ENCODE peak calls at places on chromosomes 2 and 18, in four cellular contexts. R is adipocyte; G is CD4-positive, alpha-beta T cell; K is AG09309. W is an unnamed sample.

GRCh38 chr2:96259497-96259921 is 6.3 kb downstream of the TMEM127 start:
- DNase-seq in R (no peak), G (no peak), K (no peak), W (no peak)

GRCh38 chr2:111139637-111140317 is 19.1 kb downstream of the BCL2L11 start:
- DNase-seq in R (no peak), G (no peak), K (no peak), W (no peak)

GRCh38 chr2:52445720-52446119 is 1321.9 kb upstream of the CHAC2 start:
- DNase-seq in R (peak), G (no peak), K (no peak), W (no peak)

GRCh38 chr2:135744761-135745314 is 3.2 kb downstream of the UBXN4 start:
- DNase-seq in R (peak), G (no peak), K (no peak), W (no peak)

GRCh38 chr2:166900700-166901099 is 12.4 kb downstream of the XIRP2 start:
- DNase-seq in R (peak), G (no peak), K (no peak), W (no peak)

GRCh38 chr2:199603748-199604291 is 146.1 kb upstream of the SATB2 start:
- DNase-seq in R (peak), G (no peak), K (no peak), W (peak)

GRCh38 chr18:24791736-24792135 is 331.3 kb downstream of the HRH4 start:
- DNase-seq in R (no peak), G (no peak), K (no peak), W (no peak)

GRCh38 chr2:241811952-241812729 is 3.1 kb downstream of the NEU4 start:
- DNase-seq in R (no peak), G (no peak), K (no peak), W (no peak)

W was measured in frontal cortex.